ENCODE peak calls at places on chromosomes 1 and 21, in four cellular contexts. D, V, R and X are unnamed samples. For H3K4me1 and H3K27me3, the result is how much of the 10 kb centered on the place peaks cover.

GRCh38 chr21:37528150-37528937 is 161.8 kb downstream of the DYRK1A start:
- DNase-seq in R (no peak), V (no peak), D (no peak), X (no peak)

GRCh38 chr1:207971511-207972224 is 60.7 kb upstream of the CD34 start:
- DNase-seq in D (no peak), R (no peak), V (no peak), X (no peak)

GRCh38 chr1:236089046-236089773 is 24.3 kb upstream of the NID1 start:
- DNase-seq in V (no peak), R (no peak), D (no peak), X (no peak)

GRCh38 chr1:114076308-114076707 is 77.4 kb downstream of the SYT6 start:
- DNase-seq in R (no peak), V (no peak), D (no peak), X (no peak)

GRCh38 chr1:74328851-74329250 is 93.7 kb downstream of the TNNI3K start:
- DNase-seq in R (no peak), V (no peak), D (no peak), X (no peak)

GRCh38 chr1:228205526-228206436 is 2.1 kb upstream of the OBSCN start:
- DNase-seq in D (no peak), V (no peak), R (no peak), X (no peak)

GRCh38 chr1:9231648-9232332 is 2.8 kb upstream of the H6PD start:
- DNase-seq in R (no peak), D (no peak), V (no peak), X (no peak)

GRCh38 chr1:18015719-18016118 is 91.9 kb upstream of the IGSF21 start:
- DNase-seq in V (no peak), D (no peak), R (no peak), X (no peak)

GRCh38 chr1:15755643-15756040 is 3.0 kb upstream of the FBLIM1 start:
- DNase-seq in D (no peak), V (no peak), R (no peak), X (no peak)

GRCh38 chr1:156359973-156360372 is 9.0 kb upstream of the RHBG start:
- DNase-seq in R (no peak), V (no peak), D (no peak), X (peak)

GRCh38 chr1:206655471-206655882 is 20.1 kb downstream of the DYRK3 start:
- DNase-seq in V (no peak), D (peak), R (no peak), X (no peak)

GRCh38 chr1:60765204-60765603 is 317.2 kb upstream of the NFIA start:
- DNase-seq in V (no peak), R (no peak), D (no peak), X (peak)

GRCh38 chr1:177103005-177103404 is 61.5 kb downstream of the ASTN1 start:
- DNase-seq in R (no peak), D (no peak), V (no peak), X (no peak)

GRCh38 chr1:16249838-16250241 is 12.9 kb upstream of the CPLANE2 start:
- DNase-seq in D (no peak), V (no peak), R (no peak), X (no peak)

GRCh38 chr1:151135433-151136385 is 10.7 kb downstream of the SEMA6C start:
- DNase-seq in D (no peak), R (no peak), V (no peak), X (no peak)

GRCh38 chr1:205538211-205538840 is 33.9 kb downstream of the CDK18 start:
- DNase-seq in R (no peak), D (peak), V (no peak), X (no peak)

GRCh38 chr1:58573705-58574591 is 3.1 kb downstream of the TACSTD2 start:
- DNase-seq in D (no peak), V (peak), R (no peak), X (no peak)

GRCh38 chr1:202011994-202012393 is 1.6 kb downstream of the ELF3 start:
- DNase-seq in R (no peak), V (no peak), D (no peak), X (no peak)

GRCh38 chr1:202007703-202008489 is 2.5 kb upstream of the ELF3 start:
- DNase-seq in D (no peak), R (no peak), V (no peak), X (no peak)

GRCh38 chr1:202007279-202007678 is 3.1 kb upstream of the ELF3 start:
- DNase-seq in V (no peak), D (no peak), R (no peak), X (no peak)

GRCh38 chr1:202010042-202011015 is at the start of gene ELF3:
- DNase-seq in D (no peak), V (no peak), R (no peak), X (no peak)

GRCh38 chr1:202009326-202010031 is 908 bp upstream of the ELF3 start:
- DNase-seq in R (peak), D (peak), V (peak), X (peak)
- H3K4me1 ChIP-seq in R (under half), D (under half), V (under half), X (under half)

DNA sequence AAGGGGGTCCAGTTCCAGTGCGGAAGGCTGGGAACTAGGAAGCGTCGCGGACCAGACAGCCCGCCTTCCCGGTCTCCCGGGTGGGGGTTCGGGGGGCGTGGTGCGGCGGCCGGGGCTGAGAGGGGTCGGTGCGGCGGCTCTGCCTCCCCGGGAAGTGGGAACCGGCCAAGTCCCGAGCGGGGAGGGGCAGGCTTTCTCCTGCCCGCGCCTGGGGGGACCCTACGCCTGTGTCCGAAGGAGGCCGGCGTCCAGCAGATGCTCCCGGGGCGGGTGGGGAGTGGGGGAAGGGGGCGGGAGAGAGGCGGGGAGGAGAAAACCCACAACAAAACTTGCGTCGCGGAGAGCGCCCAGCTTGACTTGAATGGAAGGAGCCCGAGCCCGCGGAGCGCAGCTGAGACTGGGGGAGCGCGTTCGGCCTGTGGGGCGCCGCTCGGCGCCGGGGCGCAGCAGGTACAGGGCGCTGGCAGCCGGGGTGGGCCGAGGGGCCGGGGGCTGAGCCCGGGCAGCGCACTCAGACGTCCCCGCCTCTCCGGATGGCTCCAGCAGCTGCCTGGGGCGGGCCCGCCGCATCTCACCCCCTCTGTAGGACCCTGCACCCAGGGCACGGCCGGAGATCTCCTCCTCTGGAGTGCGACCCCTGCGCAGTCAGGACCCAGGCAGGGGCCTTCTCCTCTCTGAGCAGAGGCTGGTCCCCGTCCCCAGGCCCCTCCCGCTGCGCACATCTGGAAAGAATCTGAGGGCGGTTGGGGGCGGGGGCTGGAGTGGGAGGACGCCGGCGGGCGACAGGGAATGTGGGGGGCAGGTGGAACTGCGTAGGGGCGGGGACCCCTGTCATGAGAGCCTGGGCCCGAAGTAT is at the start of gene PODN:
- DNase-seq in V (no peak), R (no peak), D (peak), X (peak)
- H3K4me3 ChIP-seq in V (no peak), R (peak), D (peak), X (peak)

DNA sequence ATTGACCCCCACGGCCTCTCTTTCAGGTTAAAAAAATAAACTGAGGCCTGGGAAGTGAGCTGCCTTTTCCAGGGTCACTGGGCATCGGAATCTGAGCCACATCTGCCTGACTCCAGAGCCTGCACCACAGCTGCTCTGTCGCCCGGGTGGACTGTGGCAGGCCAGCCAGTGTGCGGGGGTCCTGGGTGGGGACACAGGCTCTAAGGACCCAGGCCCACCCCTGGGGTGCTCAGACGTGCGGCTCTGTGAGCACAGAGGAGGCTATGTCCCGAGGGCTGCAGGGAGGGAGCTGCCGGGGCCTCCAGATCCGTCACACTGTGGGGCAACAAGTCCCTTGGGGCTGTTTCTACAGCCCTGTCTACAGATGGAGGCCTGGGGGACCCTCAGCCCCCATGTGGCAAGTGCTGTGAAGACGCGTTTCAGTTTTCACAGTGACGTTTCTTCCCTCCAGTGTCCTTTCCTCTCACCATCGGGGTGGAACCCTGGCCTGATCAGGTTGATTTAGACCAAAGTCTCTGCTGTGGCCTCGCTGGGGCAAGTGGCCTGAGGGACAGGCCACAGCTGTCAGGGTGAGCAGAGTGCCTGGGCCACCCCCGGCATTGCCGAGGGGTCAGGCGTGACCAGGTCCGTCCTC is 39.2 kb upstream of the ACTRT2 start:
- DNase-seq in D (no peak), V (no peak), R (no peak), X (peak)
- H3K27me3 ChIP-seq in D (under half), V (under half), R (under half), X (under half)

DNA sequence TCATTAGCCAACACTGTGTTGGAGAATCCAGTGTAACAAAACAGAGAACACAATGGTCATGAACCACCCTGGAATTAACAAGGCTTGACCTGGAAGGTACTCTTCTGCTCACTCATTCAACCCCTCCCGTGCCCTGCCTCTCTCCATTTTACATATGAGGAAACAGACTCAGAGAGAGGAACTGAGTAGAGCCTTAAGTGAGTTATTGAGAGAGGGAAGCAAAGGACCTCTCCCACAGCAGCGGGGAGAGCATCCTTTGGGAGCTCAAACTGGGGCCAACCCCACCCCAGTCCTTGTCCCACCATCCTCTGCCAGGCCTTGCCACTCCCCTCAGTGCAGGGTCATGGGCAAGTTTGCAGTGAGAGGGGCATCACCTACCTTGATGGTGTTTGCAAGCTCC is 1.3 kb downstream of the S100A12 start:
- DNase-seq in R (no peak), D (no peak), V (no peak), X (no peak)
- H3K4me1 ChIP-seq in R (under half), D (under half), V (under half), X (under half)

GRCh38 chr1:179591253-179591591 is 410 bp upstream of the TDRD5 start:
- DNase-seq in D (no peak), V (no peak), R (no peak), X (no peak)
- H3K4me3 ChIP-seq in D (no peak), V (no peak), R (no peak), X (no peak)

DNA sequence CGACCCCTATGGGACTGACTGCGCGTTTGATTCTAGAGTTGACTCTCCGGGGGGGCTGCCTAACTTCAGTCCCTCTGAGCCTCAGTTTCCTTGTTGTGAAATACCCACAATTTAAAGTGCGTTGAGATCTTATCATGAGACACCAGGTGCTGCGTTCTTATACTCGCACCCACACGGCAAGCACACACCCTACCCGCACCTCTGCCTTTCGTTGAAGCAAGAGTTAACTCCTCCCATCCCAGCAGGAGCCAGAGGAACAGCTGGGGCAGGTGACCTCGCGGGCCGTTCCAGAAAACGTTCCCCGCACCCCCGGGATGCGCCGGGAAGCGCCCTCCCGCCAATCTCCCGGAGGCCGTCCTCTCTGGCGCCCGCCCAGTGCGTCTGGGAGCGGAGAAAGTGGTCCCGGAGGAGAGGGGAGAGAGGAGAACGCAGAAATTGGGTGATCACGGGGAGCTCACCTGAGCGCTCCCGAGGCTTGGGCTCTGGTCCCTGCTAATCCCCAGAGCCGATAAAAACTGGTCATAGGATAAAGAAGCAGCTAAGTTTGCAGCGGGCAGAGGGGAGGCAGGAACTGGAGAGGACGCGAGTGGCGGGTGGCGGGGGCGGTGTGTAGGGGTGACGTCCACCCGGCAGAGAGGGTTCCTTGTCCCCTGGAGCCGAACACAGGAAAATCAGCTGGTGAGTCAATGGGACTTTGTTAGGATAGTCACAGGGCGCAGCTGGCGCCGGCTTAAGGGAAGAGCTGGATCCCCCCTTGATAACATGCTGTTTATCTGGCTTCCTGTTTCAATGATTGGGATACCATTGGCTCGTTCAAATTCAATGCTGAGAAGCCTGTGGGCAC is 856 bp downstream of the NAV1 start:
- DNase-seq in D (peak), R (no peak), V (no peak), X (no peak)
- H3K27me3 ChIP-seq in D (under half), R (under half), V (under half), X (under half)

DNA sequence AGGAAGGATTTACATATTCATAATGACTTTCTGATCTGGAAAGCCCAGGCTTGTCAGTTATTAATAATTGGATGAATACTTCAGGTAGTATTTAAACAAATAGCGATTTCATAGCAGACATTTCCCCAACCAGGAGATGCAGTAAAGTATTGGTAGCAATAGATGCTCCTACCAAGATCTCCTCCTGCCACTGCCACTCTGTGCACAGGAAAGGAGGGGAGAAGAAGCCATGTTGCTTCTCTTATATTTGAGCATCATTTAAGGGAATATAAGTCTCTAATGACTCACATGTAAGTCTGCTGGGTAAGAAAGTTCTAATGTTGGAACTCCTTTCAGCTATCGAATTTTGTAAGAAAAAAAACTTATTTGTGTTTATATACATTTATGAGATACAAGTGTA is 420 bp upstream of the IFI16 start:
- DNase-seq in R (no peak), D (no peak), V (no peak), X (no peak)
- H3K4me1 ChIP-seq in R (under half), D (under half), V (under half), X (under half)

DNA sequence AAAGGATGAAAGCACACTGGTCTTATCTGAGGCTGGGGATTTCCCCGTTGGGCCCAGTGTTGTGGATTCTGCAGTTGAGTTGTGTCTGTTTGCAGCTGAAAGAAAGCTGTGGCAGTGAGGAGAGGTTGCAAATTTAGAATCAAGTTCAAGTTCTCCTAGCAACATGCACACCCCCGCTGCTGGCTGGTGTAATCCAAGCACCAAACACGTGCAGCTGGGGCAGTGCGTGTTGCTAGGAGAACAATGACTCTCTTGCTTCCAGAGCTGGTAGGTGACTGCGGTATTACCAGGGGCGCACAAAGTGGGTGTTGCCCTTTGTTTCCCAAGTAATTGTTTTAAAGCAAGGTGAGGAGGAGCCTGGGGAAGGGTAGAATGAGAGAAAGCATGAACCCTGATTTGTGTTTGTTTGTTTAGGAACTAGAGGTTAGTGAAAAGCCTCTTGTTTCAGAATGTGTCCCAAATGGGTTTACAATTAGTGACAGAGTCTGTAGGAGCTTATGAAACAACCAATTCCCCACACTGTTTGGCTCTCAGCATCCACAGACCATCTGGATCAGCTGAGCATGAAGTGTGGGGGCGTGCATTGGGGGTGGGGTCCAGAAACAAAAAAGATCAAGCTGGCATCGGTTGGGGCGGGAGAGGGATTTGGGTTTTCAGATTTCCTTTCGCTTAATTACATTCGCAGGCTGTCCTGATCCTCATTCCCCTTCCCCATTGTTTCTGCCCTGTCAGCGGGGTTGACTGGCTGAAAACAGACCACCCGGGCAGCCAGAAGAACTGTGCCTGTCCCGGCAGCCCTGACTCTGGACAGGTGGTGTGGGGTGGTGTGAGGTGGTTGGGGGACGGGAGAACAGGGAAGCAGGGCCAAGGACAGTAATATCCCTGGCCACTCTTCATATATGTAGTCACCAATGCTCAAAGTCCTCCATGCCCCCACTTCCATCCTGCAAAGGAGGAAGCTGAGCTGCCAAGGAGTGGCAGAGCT is 91.8 kb downstream of the IER5 start:
- DNase-seq in V (no peak), D (peak), R (no peak), X (no peak)
- H3K4me3 ChIP-seq in V (no peak), D (no peak), R (no peak), X (no peak)

GRCh38 chr21:44858791-44859190 is 14.7 kb downstream of the PTTG1IP start:
- DNase-seq in R (no peak), V (no peak), D (no peak), X (no peak)

GRCh38 chr21:44867464-44867863 is 6.0 kb downstream of the PTTG1IP start:
- DNase-seq in V (no peak), D (no peak), R (no peak), X (no peak)

GRCh38 chr21:44866780-44867179 is 6.7 kb downstream of the PTTG1IP start:
- DNase-seq in R (no peak), D (no peak), V (no peak), X (no peak)

GRCh38 chr21:44865561-44866280 is 7.8 kb downstream of the PTTG1IP start:
- DNase-seq in D (peak), R (no peak), V (no peak), X (no peak)

GRCh38 chr21:44862869-44863685 is 10.4 kb downstream of the PTTG1IP start:
- DNase-seq in R (no peak), V (no peak), D (no peak), X (no peak)
- H3K27me3 ChIP-seq in R (under half), V (under half), D (under half), X (under half)

GRCh38 chr1:21334214-21335087 is 44.2 kb upstream of the ECE1 start:
- DNase-seq in V (peak), R (peak), D (peak), X (no peak)

GRCh38 chr1:21337459-21337930 is 47.2 kb upstream of the ECE1 start:
- DNase-seq in D (no peak), R (no peak), V (no peak), X (no peak)

GRCh38 chr1:21337010-21337437 is 46.8 kb upstream of the ECE1 start:
- DNase-seq in D (no peak), R (no peak), V (no peak), X (no peak)

GRCh38 chr1:21335088-21335678 is 44.9 kb upstream of the ECE1 start:
- DNase-seq in R (no peak), D (no peak), V (no peak), X (no peak)

DNA sequence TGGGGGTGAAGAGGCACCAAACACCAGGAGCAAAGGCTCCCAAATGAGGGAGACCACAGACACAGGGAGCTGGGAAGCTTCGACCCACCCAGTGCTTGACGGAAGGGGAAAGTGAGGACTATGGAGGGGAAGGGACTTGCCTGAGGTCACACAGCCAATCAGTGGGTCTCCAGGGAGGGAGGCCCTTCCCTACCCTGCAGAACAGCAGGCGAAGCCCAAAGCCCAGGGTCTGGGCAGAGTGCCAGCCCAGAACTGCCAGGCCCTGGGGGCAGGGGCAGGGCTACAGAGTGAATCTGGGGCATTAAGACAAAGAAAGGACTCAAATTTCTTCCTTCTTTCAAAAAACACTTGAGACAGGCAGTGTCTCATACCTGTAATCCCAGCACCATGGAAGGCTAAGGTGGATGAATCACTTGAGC is 45.5 kb upstream of the ECE1 start:
- DNase-seq in V (no peak), D (no peak), R (no peak), X (peak)
- H3K4me1 ChIP-seq in V (half or more), D (half or more), R (half or more), X (under half)